ENCODE peak calls at places on chromosomes 3 and 15, in eight cellular contexts. D is T-helper 2 cell treated with Interferon-gamma antibody and Interleukin-4, amounts not matched to agents 5 μg/mL and 100 μg/mL, for 36 hours; L is H7; J is AG10803; Z is stimulated activated CD8-positive, alpha-beta memory T cell treated with anti-CD3 and anti-CD28 coated beads, Interleukin-7, amount 100 ng/mL, for 1 hour; P is astrocyte; Q is natural killer cell treated with Interleukin-12 subunit alpha and Interleukin-12 subunit beta and Interleukin-15 and Interleukin-18, amount 100 ng/mL, for 72 hours; S is stimulated activated CD4-positive, alpha-beta T cell treated with anti-CD3 and anti-CD28 coated beads, TNF-alpha, amount 100 ng/mL, for 4 hours. K is an unnamed sample.

GRCh38 chr15:43048935-43049334 is 56.9 kb downstream of the UBR1 start:
- DNase-seq in Q (no peak), J (no peak), S (no peak), Z (no peak), D (no peak), P (no peak), L (no peak), K (no peak)

GRCh38 chr3:171979081-171979480 is 60.3 kb upstream of the FNDC3B start:
- DNase-seq in Z (no peak), P (no peak), Q (no peak), L (no peak), S (no peak), J (no peak), D (no peak), K (no peak)

GRCh38 chr3:46665763-46666470 is 27.6 kb downstream of the ALS2CL start:
- DNase-seq in Q (no peak), J (no peak), D (no peak), S (no peak), L (peak; percentile 15), Z (no peak), P (no peak), K (no peak)

GRCh38 chr3:142664311-142664710 is 59.5 kb upstream of the TRPC1 start:
- DNase-seq in L (no peak), S (no peak), D (no peak), P (no peak), Z (no peak), J (no peak), Q (no peak), K (no peak)

GRCh38 chr3:25582242-25582641 is 82.5 kb downstream of the TOP2B start:
- DNase-seq in Z (no peak), D (no peak), S (no peak), P (peak; percentile 64), L (no peak), Q (no peak), J (peak; percentile 79), K (no peak)

GRCh38 chr15:100716456-100717085 is 114.2 kb downstream of the ASB7 start:
- DNase-seq in J (no peak), Q (no peak), S (no peak), P (no peak), Z (no peak), D (no peak), L (peak; percentile 11), K (no peak)

GRCh38 chr3:168878655-168879054 is 782.9 kb upstream of the GOLIM4 start:
- DNase-seq in L (no peak), J (peak; percentile 4), Q (no peak), Z (no peak), D (no peak), P (peak; percentile 74), S (no peak), K (no peak)

GRCh38 chr3:151770941-151771340 is 37.2 kb downstream of the AADACL2 start:
- DNase-seq in D (no peak), Z (no peak), S (no peak), P (peak; percentile 24), Q (no peak), J (peak; percentile 55), L (no peak), K (no peak)

GRCh38 chr3:170465935-170466334 is 47.3 kb downstream of the CLDN11 start:
- DNase-seq in P (no peak), L (no peak), S (no peak), J (no peak), D (no peak), Z (no peak), Q (no peak), K (no peak)

GRCh38 chr15:68589783-68590710 is 11.3 kb downstream of the CORO2B start:
- DNase-seq in S (no peak), P (no peak), Z (no peak), D (no peak), J (no peak), L (no peak), Q (no peak), K (no peak)

GRCh38 chr15:89057506-89058133 is 30.6 kb upstream of the ABHD2 start:
- DNase-seq in P (peak; percentile 29), Z (peak; percentile 59), J (peak; percentile 69), L (peak; percentile 88), D (peak; percentile 72), S (peak; percentile 73), Q (peak; percentile 85), K (peak; percentile 69)

GRCh38 chr3:41304603-41305002 is 105.3 kb downstream of the CTNNB1 start:
- DNase-seq in L (no peak), S (no peak), Q (no peak), D (no peak), P (no peak), Z (no peak), J (peak; percentile 22), K (no peak)

GRCh38 chr3:50194903-50195500 is 3.6 kb downstream of the GNAT1 start:
- DNase-seq in P (no peak), Z (no peak), D (no peak), J (no peak), L (peak; percentile 96), Q (no peak), S (no peak), K (no peak)

GRCh38 chr3:31829011-31829410 is 152.1 kb downstream of the OSBPL10 start:
- DNase-seq in S (no peak), D (no peak), Q (no peak), L (no peak), P (no peak), J (no peak), Z (no peak), K (no peak)

GRCh38 chr3:150077581-150078247 is 107.0 kb upstream of the PFN2 start:
- DNase-seq in S (no peak), D (no peak), L (no peak), Q (no peak), J (peak; percentile 34), P (peak; percentile 82), Z (no peak), K (no peak)

GRCh38 chr3:81716870-81717509 is 44.5 kb downstream of the GBE1 start:
- DNase-seq in P (peak; percentile 77), L (no peak), J (peak; percentile 48), Q (no peak), D (no peak), S (no peak), Z (no peak), K (no peak)

GRCh38 chr3:19213608-19214220 is 65.4 kb downstream of the KCNH8 start:
- DNase-seq in D (no peak), Z (no peak), J (no peak), Q (no peak), P (no peak), S (no peak), L (no peak), K (no peak)

GRCh38 chr3:156359337-156359736 is 195.6 kb downstream of the SSR3 start:
- DNase-seq in Z (no peak), L (no peak), J (no peak), S (no peak), D (no peak), Q (no peak), P (peak; percentile 77), K (no peak)

GRCh38 chr3:127628788-127629456 is at the start of gene PODXL2:
- DNase-seq in Q (peak; percentile 71), S (peak; percentile 12), Z (no peak), P (peak; percentile 48), D (peak; percentile 25), J (peak; percentile 56), L (peak; percentile 99), K (peak; percentile 39)

GRCh38 chr3:277873-278272 is 81.3 kb downstream of the CHL1 start:
- DNase-seq in S (no peak), P (no peak), L (no peak), Z (no peak), J (no peak), D (no peak), Q (no peak), K (no peak)

GRCh38 chr15:98967096-98967495 is 40.5 kb downstream of the PGPEP1L start:
- DNase-seq in L (no peak), S (no peak), J (no peak), D (no peak), Q (no peak), Z (no peak), P (no peak), K (no peak)

GRCh38 chr3:112811150-112811884 is 35.3 kb downstream of the CD200R1L start:
- DNase-seq in J (peak; percentile 98), Q (no peak), S (no peak), L (no peak), P (peak; percentile 94), D (no peak), Z (no peak), K (no peak)